ENCODE peak calls at places on chromosomes 2 and 18, in four cellular contexts. One of them, this sample, is unnamed.

GRCh38 chr2:105438104-105438929 is 39.5 kb upstream of the FHL2 start:
- DNase-seq in GM12878: no peak
- DNase-seq in H1: no peak
- DNase-seq in HCT116: no peak
- DNase-seq in this sample: no peak

GRCh38 chr2:163264376-163264775 is 425.8 kb upstream of the KCNH7 start:
- DNase-seq in HCT116: no peak
- DNase-seq in H1: no peak
- DNase-seq in GM12878: no peak
- DNase-seq in this sample: peak

GRCh38 chr18:77765468-77765867 is 515.8 kb downstream of the GALR1 start:
- DNase-seq in H1: peak
- DNase-seq in GM12878: no peak
- DNase-seq in HCT116: no peak
- DNase-seq in this sample: peak

GRCh38 chr2:54247115-54247514 is 8.9 kb downstream of the TSPYL6 start:
- DNase-seq in H1: no peak
- DNase-seq in HCT116: no peak
- DNase-seq in GM12878: no peak
- DNase-seq in this sample: no peak

GRCh38 chr18:37294951-37295350 is 270.6 kb downstream of the CELF4 start:
- DNase-seq in GM12878: no peak
- DNase-seq in H1: peak
- DNase-seq in HCT116: no peak
- DNase-seq in this sample: no peak

GRCh38 chr2:57314682-57315081 is 731.9 kb upstream of the VRK2 start:
- DNase-seq in H1: no peak
- DNase-seq in GM12878: no peak
- DNase-seq in HCT116: no peak
- DNase-seq in this sample: no peak

GRCh38 chr2:67448648-67449047 is 51.5 kb downstream of the ETAA1 start:
- DNase-seq in HCT116: no peak
- DNase-seq in H1: no peak
- DNase-seq in GM12878: no peak
- DNase-seq in this sample: no peak

GRCh38 chr18:22214731-22215528 is 45.5 kb downstream of the GATA6 start:
- DNase-seq in H1: no peak
- DNase-seq in HCT116: no peak
- DNase-seq in GM12878: no peak
- DNase-seq in this sample: no peak

GRCh38 chr2:51534176-51534575 is 502.2 kb upstream of the NRXN1 start:
- DNase-seq in H1: no peak
- DNase-seq in HCT116: no peak
- DNase-seq in GM12878: no peak
- DNase-seq in this sample: no peak

GRCh38 chr2:130818809-130819208 is 17.9 kb upstream of the ARHGEF4 start:
- DNase-seq in GM12878: no peak
- DNase-seq in HCT116: no peak
- DNase-seq in H1: peak
- DNase-seq in this sample: no peak

GRCh38 chr18:2139676-2140075 is 431.6 kb downstream of the METTL4 start:
- DNase-seq in HCT116: no peak
- DNase-seq in H1: no peak
- DNase-seq in GM12878: no peak
- DNase-seq in this sample: no peak

GRCh38 chr2:219477815-219478214 is 20.9 kb upstream of the GMPPA start:
- DNase-seq in H1: no peak
- DNase-seq in GM12878: no peak
- DNase-seq in HCT116: no peak
- DNase-seq in this sample: no peak

GRCh38 chr2:56013475-56013874 is 89.9 kb upstream of the EFEMP1 start:
- DNase-seq in H1: no peak
- DNase-seq in GM12878: no peak
- DNase-seq in HCT116: no peak
- DNase-seq in this sample: no peak

GRCh38 chr2:56011624-56012023 is 88.0 kb upstream of the EFEMP1 start:
- DNase-seq in HCT116: no peak
- DNase-seq in GM12878: no peak
- DNase-seq in H1: no peak
- DNase-seq in this sample: no peak

GRCh38 chr2:56012216-56012615 is 88.6 kb upstream of the EFEMP1 start:
- DNase-seq in H1: no peak
- DNase-seq in HCT116: no peak
- DNase-seq in GM12878: no peak
- DNase-seq in this sample: no peak

GRCh38 chr2:56009758-56010534 is 86.4 kb upstream of the EFEMP1 start:
- DNase-seq in HCT116: peak
- DNase-seq in GM12878: no peak
- DNase-seq in H1: no peak
- DNase-seq in this sample: peak

GRCh38 chr2:56008661-56009411 is 85.3 kb upstream of the EFEMP1 start:
- DNase-seq in H1: peak
- DNase-seq in HCT116: no peak
- DNase-seq in GM12878: no peak
- DNase-seq in this sample: no peak
- TF ChIP-seq JUND in H1: no peak
- TF ChIP-seq JUND in HCT116: no peak
- TF ChIP-seq JUND in GM12878: no peak
- TF ChIP-seq JUND in this sample: no peak

GRCh38 chr18:69617888-69618287 is 217.2 kb downstream of the DOK6 start:
- DNase-seq in HCT116: no peak
- DNase-seq in H1: no peak
- DNase-seq in GM12878: no peak
- DNase-seq in this sample: peak
- TF ChIP-seq JUND in HCT116: no peak
- TF ChIP-seq JUND in H1: no peak
- TF ChIP-seq JUND in GM12878: no peak
- TF ChIP-seq JUND in this sample: no peak

GRCh38 chr2:62427146-62427545 is 78.8 kb downstream of the TMEM17 start:
- DNase-seq in H1: no peak
- DNase-seq in GM12878: no peak
- DNase-seq in HCT116: no peak
- DNase-seq in this sample: no peak

GRCh38 chr2:62423883-62424458 is 82.0 kb downstream of the TMEM17 start:
- DNase-seq in H1: no peak
- DNase-seq in GM12878: no peak
- DNase-seq in HCT116: no peak
- DNase-seq in this sample: no peak

GRCh38 chr2:62426005-62426912 is 79.7 kb downstream of the TMEM17 start:
- DNase-seq in HCT116: no peak
- DNase-seq in GM12878: no peak
- DNase-seq in H1: no peak
- DNase-seq in this sample: no peak

GRCh38 chr2:62424899-62425298 is 81.1 kb downstream of the TMEM17 start:
- DNase-seq in GM12878: no peak
- DNase-seq in H1: no peak
- DNase-seq in HCT116: no peak
- DNase-seq in this sample: peak

DNA sequence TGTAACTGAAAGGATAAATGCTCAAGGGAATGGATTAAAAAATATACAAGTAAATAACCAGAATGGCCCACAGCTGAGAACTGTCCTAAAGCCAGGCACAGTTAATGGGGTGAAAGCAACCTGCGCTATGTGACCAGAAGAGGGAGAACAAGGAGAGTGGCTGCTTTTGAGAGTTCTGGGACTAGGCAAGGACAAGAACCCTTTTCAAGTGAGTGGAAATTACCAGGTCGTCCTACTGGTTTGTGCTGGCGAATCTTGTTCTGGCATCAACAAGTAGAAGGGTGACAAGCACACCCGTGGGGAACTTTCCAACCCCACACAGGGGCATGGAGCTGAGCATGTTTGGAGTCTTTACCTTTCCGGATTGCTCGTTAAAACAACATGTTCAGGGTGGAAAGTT is 82.8 kb downstream of the TMEM17 start:
- DNase-seq in HCT116: peak
- DNase-seq in H1: no peak
- DNase-seq in GM12878: no peak
- DNase-seq in this sample: peak
- TF ChIP-seq JUND in HCT116: no peak
- TF ChIP-seq JUND in H1: no peak
- TF ChIP-seq JUND in GM12878: no peak
- TF ChIP-seq JUND in this sample: no peak

GRCh38 chr18:41872206-41872605 is 82.8 kb upstream of the PIK3C3 start:
- DNase-seq in H1: no peak
- DNase-seq in HCT116: no peak
- DNase-seq in GM12878: no peak
- DNase-seq in this sample: no peak

GRCh38 chr18:41870817-41871216 is 84.2 kb upstream of the PIK3C3 start:
- DNase-seq in H1: no peak
- DNase-seq in HCT116: no peak
- DNase-seq in GM12878: no peak
- DNase-seq in this sample: no peak

GRCh38 chr18:41871229-41872000 is 83.6 kb upstream of the PIK3C3 start:
- DNase-seq in GM12878: no peak
- DNase-seq in HCT116: no peak
- DNase-seq in H1: no peak
- DNase-seq in this sample: no peak

GRCh38 chr18:41873730-41874129 is 81.3 kb upstream of the PIK3C3 start:
- DNase-seq in HCT116: no peak
- DNase-seq in H1: no peak
- DNase-seq in GM12878: no peak
- DNase-seq in this sample: no peak

DNA sequence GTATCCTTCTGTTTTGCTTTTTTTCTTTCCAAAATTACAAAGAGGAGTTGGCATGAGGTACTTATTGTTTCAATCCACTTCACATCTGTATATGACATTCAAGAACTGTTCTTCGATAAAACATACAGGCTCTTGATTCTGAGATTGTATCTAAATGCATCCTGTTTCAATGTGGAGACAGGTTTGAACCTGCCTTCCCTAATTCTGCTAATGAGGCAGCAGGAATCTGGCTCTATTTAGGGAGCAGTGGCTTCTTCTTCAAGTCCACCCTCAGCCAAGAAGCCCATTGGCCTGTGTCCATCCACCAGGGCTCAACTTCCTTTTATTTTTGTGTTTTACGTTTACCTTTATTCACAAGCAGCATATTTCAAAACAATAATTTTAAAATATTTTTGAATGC is 84.8 kb upstream of the PIK3C3 start:
- DNase-seq in GM12878: no peak
- DNase-seq in H1: no peak
- DNase-seq in HCT116: no peak
- DNase-seq in this sample: no peak
- TF ChIP-seq JUND in GM12878: no peak
- TF ChIP-seq JUND in H1: no peak
- TF ChIP-seq JUND in HCT116: no peak
- TF ChIP-seq JUND in this sample: no peak